ENCODE peak calls at places on chromosomes 3 and 15, in four cellular contexts. T, E, M and N are unnamed samples.

GRCh38 chr3:109098245-109098644 is 19.7 kb downstream of the MORC1 start:
- DNase-seq in E (no peak), M (peak), T (no peak), N (no peak)

GRCh38 chr15:21262851-21263400 is 177.4 kb downstream of the POTEB3 start:
- DNase-seq in E (no peak), T (no peak), M (no peak), N (no peak)

GRCh38 chr15:92920595-92921169 is 20.6 kb downstream of the CHD2 start:
- DNase-seq in T (no peak), M (no peak), E (no peak), N (no peak)

GRCh38 chr3:144821583-144821982 is 850.0 kb downstream of the DIPK2A start:
- DNase-seq in M (no peak), E (no peak), T (no peak), N (peak)

GRCh38 chr3:54034971-54035370 is 87.4 kb upstream of the CACNA2D3 start:
- DNase-seq in T (no peak), E (no peak), M (no peak), N (no peak)

GRCh38 chr3:74267583-74268184 is 346.8 kb downstream of the CNTN3 start:
- DNase-seq in E (no peak), T (no peak), M (peak), N (peak)

GRCh38 chr3:172201136-172201989 is 162.0 kb downstream of the FNDC3B start:
- DNase-seq in E (peak), M (no peak), T (no peak), N (no peak)

GRCh38 chr3:133112666-133113065 is 74.5 kb downstream of the TMEM108 start:
- DNase-seq in E (no peak), M (no peak), T (no peak), N (no peak)

GRCh38 chr3:139122221-139122581 is 77.5 kb upstream of the PRR23C start:
- DNase-seq in M (no peak), E (no peak), T (no peak), N (no peak)

GRCh38 chr3:100335137-100335833 is 728 bp downstream of the NIT2 start:
- DNase-seq in M (peak), E (no peak), T (peak), N (no peak)

GRCh38 chr3:11120091-11120845 is 34.0 kb upstream of the HRH1 start:
- DNase-seq in E (peak), M (no peak), T (no peak), N (no peak)

GRCh38 chr15:70778258-70779076 is 15.1 kb upstream of the UACA start:
- DNase-seq in T (no peak), M (no peak), E (no peak), N (peak)

GRCh38 chr3:78066287-78066686 is 1026.4 kb downstream of the ROBO2 start:
- DNase-seq in T (no peak), M (peak), E (no peak), N (no peak)

GRCh38 chr3:173354124-173354523 is 43.4 kb upstream of the NLGN1 start:
- DNase-seq in E (no peak), T (no peak), M (no peak), N (no peak)

GRCh38 chr3:28279770-28280169 is 38.4 kb downstream of the CMC1 start:
- DNase-seq in M (no peak), T (no peak), E (no peak), N (no peak)

GRCh38 chr3:139774570-139775302 is 97.0 kb upstream of the NMNAT3 start:
- DNase-seq in T (no peak), E (no peak), M (peak), N (no peak)

GRCh38 chr3:18987862-18988447 is 160.4 kb upstream of the KCNH8 start:
- DNase-seq in E (no peak), M (no peak), T (no peak), N (no peak)

GRCh38 chr3:123678108-123678511 is 93.3 kb upstream of the HACD2 start:
- DNase-seq in T (no peak), E (no peak), M (no peak), N (peak)

GRCh38 chr3:15501126-15501525 is 20.4 kb downstream of the COLQ start:
- DNase-seq in T (no peak), M (no peak), E (no peak), N (no peak)

GRCh38 chr15:68653031-68653635 is 74.3 kb downstream of the CORO2B start:
- DNase-seq in E (no peak), T (no peak), M (no peak), N (no peak)

GRCh38 chr3:20240154-20240883 is 54.3 kb upstream of the SGO1 start:
- DNase-seq in T (no peak), E (no peak), M (no peak), N (no peak)